ENCODE peak calls at places on chromosomes 6 and 20, in nine cellular contexts. N, E, T, G, V, B, S, P and H are unnamed samples.

GRCh38 chr20:31606928-31607639 is 2.0 kb downstream of the ID1 start:
- DNase-seq in G (peak), P (no peak), E (peak), S (peak), V (no peak), B (peak), T (peak), N (no peak), H (peak)

GRCh38 chr6:30818426-30818841 is 65.9 kb upstream of the DDR1 start:
- DNase-seq in S (no peak), V (no peak), N (no peak), B (no peak), E (no peak), T (no peak), G (no peak), P (no peak), H (no peak)

GRCh38 chr6:163485388-163485851 is 70.9 kb downstream of the QKI start:
- DNase-seq in N (no peak), P (no peak), V (no peak), T (no peak), S (no peak), G (no peak), E (no peak), B (no peak), H (no peak)

GRCh38 chr6:110484321-110484720 is 7.9 kb upstream of the SLC22A16 start:
- DNase-seq in B (no peak), P (no peak), T (no peak), V (no peak), S (no peak), G (no peak), N (no peak), E (no peak), H (no peak)

GRCh38 chr6:89148016-89148750 is 2.3 kb downstream of the PM20D2 start:
- DNase-seq in N (no peak), V (no peak), T (no peak), G (no peak), B (no peak), E (no peak), S (no peak), P (no peak), H (no peak)

GRCh38 chr20:44730441-44730840 is 15.2 kb upstream of the KCNK15 start:
- DNase-seq in B (no peak), T (no peak), V (no peak), E (peak), P (no peak), G (no peak), N (no peak), S (no peak), H (no peak)

GRCh38 chr20:61055130-61055529 is 196.9 kb upstream of the CDH4 start:
- DNase-seq in S (peak), N (no peak), G (no peak), V (no peak), T (no peak), B (no peak), E (no peak), P (no peak), H (no peak)

GRCh38 chr6:146770965-146771735 is 172.4 kb downstream of the ADGB start:
- DNase-seq in T (peak), E (peak), S (no peak), B (peak), N (no peak), V (no peak), G (peak), P (no peak), H (peak)

GRCh38 chr6:111992851-111993250 is 61.1 kb upstream of the CCN6 start:
- DNase-seq in B (no peak), S (no peak), V (peak), G (no peak), T (no peak), P (no peak), E (peak), N (no peak), H (peak)

GRCh38 chr20:36085686-36086267 is 68.8 kb upstream of the EPB41L1 start:
- DNase-seq in B (peak), G (no peak), N (no peak), S (no peak), V (no peak), T (no peak), P (no peak), E (peak), H (no peak)

GRCh38 chr6:154508573-154509375 is 1.7 kb downstream of the CNKSR3 start:
- DNase-seq in N (no peak), S (no peak), T (no peak), B (no peak), P (no peak), V (no peak), E (peak), G (no peak), H (peak)

GRCh38 chr6:38021029-38021428 is 201.5 kb downstream of the ZFAND3 start:
- DNase-seq in B (no peak), V (no peak), T (no peak), E (no peak), N (no peak), S (peak), P (no peak), G (no peak), H (no peak)

GRCh38 chr20:32849577-32849976 is 9.1 kb upstream of the EFCAB8 start:
- DNase-seq in V (no peak), T (no peak), E (no peak), N (no peak), G (no peak), B (no peak), S (no peak), P (no peak), H (no peak)

GRCh38 chr6:113564401-113565161 is 292.6 kb upstream of the MARCKS start:
- DNase-seq in N (peak), B (peak), V (no peak), E (peak), G (peak), T (peak), S (peak), P (peak), H (no peak)

GRCh38 chr20:12966468-12967085 is 42.2 kb upstream of the SPTLC3 start:
- DNase-seq in S (peak), E (peak), G (no peak), P (no peak), V (no peak), T (no peak), B (no peak), N (no peak), H (peak)

GRCh38 chr6:16747232-16748027 is 13.8 kb downstream of the ATXN1 start:
- DNase-seq in G (no peak), N (no peak), B (no peak), E (peak), P (no peak), V (no peak), S (no peak), T (no peak), H (peak)

GRCh38 chr6:5529015-5529414 is 267.7 kb downstream of the FARS2 start:
- DNase-seq in N (no peak), T (no peak), V (no peak), B (no peak), E (no peak), P (no peak), G (no peak), S (no peak), H (no peak)

GRCh38 chr20:52859156-52859887 is 112.8 kb upstream of the TSHZ2 start:
- DNase-seq in T (peak), S (no peak), N (no peak), P (no peak), B (no peak), V (no peak), G (no peak), E (no peak), H (peak)

GRCh38 chr6:148461247-148461646 is 118.6 kb downstream of the SASH1 start:
- DNase-seq in E (no peak), B (no peak), T (no peak), P (no peak), S (no peak), N (no peak), V (no peak), G (no peak), H (no peak)

GRCh38 chr20:63235399-63235983 is at the start of gene BIRC7:
- DNase-seq in T (no peak), G (no peak), V (no peak), E (no peak), P (no peak), B (no peak), N (peak), S (no peak), H (no peak)

GRCh38 chr6:18241208-18241836 is 23.0 kb downstream of the DEK start:
- DNase-seq in S (no peak), B (no peak), T (no peak), N (no peak), G (no peak), V (no peak), E (peak), P (no peak), H (no peak)

GRCh38 chr20:24732599-24732998 is 216.5 kb upstream of the CST7 start:
- DNase-seq in G (no peak), T (no peak), N (no peak), V (no peak), P (no peak), E (no peak), B (no peak), S (no peak), H (no peak)

GRCh38 chr6:168838000-168838399 is 397.0 kb downstream of the SMOC2 start:
- DNase-seq in E (no peak), N (no peak), P (no peak), B (no peak), S (peak), T (no peak), V (no peak), G (no peak), H (no peak)

GRCh38 chr20:22308934-22309333 is 275.4 kb downstream of the FOXA2 start:
- DNase-seq in P (no peak), T (no peak), E (no peak), B (no peak), G (no peak), V (no peak), N (no peak), S (no peak), H (no peak)

GRCh38 chr20:9534025-9534424 is 19.6 kb downstream of the LAMP5 start:
- DNase-seq in N (no peak), T (no peak), S (no peak), P (no peak), V (no peak), B (no peak), G (no peak), E (no peak), H (no peak)

GRCh38 chr6:16841241-16841640 is 80.0 kb upstream of the ATXN1 start:
- DNase-seq in B (no peak), V (no peak), T (no peak), N (no peak), G (no peak), P (no peak), E (no peak), S (no peak), H (no peak)

GRCh38 chr6:143328885-143329284 is 121.6 kb downstream of the ADAT2 start:
- DNase-seq in N (no peak), G (no peak), V (no peak), B (no peak), E (peak), S (no peak), P (no peak), T (no peak), H (peak)

GRCh38 chr6:158813032-158813431 is 6.1 kb downstream of the EZR start:
- DNase-seq in E (no peak), T (no peak), B (no peak), G (no peak), S (no peak), P (no peak), N (no peak), V (no peak), H (no peak)

GRCh38 chr6:89596056-89596455 is 42.5 kb downstream of the LYRM2 start:
- DNase-seq in B (no peak), T (no peak), V (no peak), P (no peak), G (no peak), N (no peak), E (no peak), S (no peak), H (no peak)

GRCh38 chr6:141326925-141327324 is 805.8 kb upstream of the GJE1 start:
- DNase-seq in P (no peak), N (no peak), B (no peak), E (peak), G (no peak), T (no peak), V (no peak), S (no peak), H (no peak)

GRCh38 chr20:1108437-1108920 is 9.9 kb upstream of the PSMF1 start:
- DNase-seq in G (peak), N (peak), V (no peak), B (no peak), T (peak), P (peak), S (peak), E (peak), H (peak)

GRCh38 chr6:69630767-69631166 is 166.0 kb downstream of the LMBRD1 start:
- DNase-seq in P (no peak), S (no peak), E (no peak), T (no peak), G (no peak), B (no peak), V (no peak), N (no peak), H (no peak)